ENCODE peak calls at places on chromosomes 3 and 15, in nine cellular contexts. J, W, A, B, Z, Q, N, X and F are unnamed samples.

GRCh38 chr3:126399348-126399730 is 4.6 kb downstream of the CFAP100 start:
- DNase-seq in J (no peak), W (no peak), A (no peak), B (no peak), Z (no peak), Q (no peak), N (no peak), X (no peak), F (peak)

GRCh38 chr3:102514241-102514640 is 79.4 kb downstream of the ZPLD1 start:
- DNase-seq in J (no peak), W (no peak), A (no peak), B (no peak), Z (peak), Q (no peak), N (no peak), X (no peak), F (no peak)

GRCh38 chr15:25727116-25727515 is 136.0 kb downstream of the ATP10A start:
- DNase-seq in J (no peak), W (no peak), A (no peak), B (no peak), Z (no peak), Q (no peak), N (peak), X (no peak), F (no peak)

GRCh38 chr3:32200490-32200889 is 38.0 kb upstream of the CMTM8 start:
- DNase-seq in J (no peak), W (no peak), A (no peak), B (peak), Z (no peak), Q (no peak), N (peak), X (peak), F (no peak)

GRCh38 chr15:85383470-85384148 is 3.2 kb downstream of the AKAP13 start:
- DNase-seq in J (no peak), W (no peak), A (no peak), B (no peak), Z (no peak), Q (no peak), N (no peak), X (no peak), F (no peak)

GRCh38 chr3:127706312-127706711 is 33.6 kb downstream of the ABTB1 start:
- DNase-seq in J (peak), W (no peak), A (no peak), B (no peak), Z (no peak), Q (no peak), N (peak), X (no peak), F (no peak)

GRCh38 chr3:9951962-9952805 is at the start of gene PRRT3:
- DNase-seq in J (peak), W (peak), A (peak), B (peak), Z (no peak), Q (peak), N (no peak), X (peak), F (no peak)

GRCh38 chr15:68617001-68617400 is 38.2 kb downstream of the CORO2B start:
- DNase-seq in J (no peak), W (no peak), A (no peak), B (peak), Z (no peak), Q (no peak), N (no peak), X (peak), F (no peak)

GRCh38 chr15:70430029-70430428 is 332.3 kb upstream of the TLE3 start:
- DNase-seq in J (no peak), W (no peak), A (no peak), B (peak), Z (no peak), Q (no peak), N (no peak), X (peak), F (no peak)